ENCODE peak calls at places on chromosome 4, in six cellular contexts. One of them, this sample, is unnamed.

GRCh38 chr4:84920591-84920990 is 45.9 kb downstream of the WDFY3 start:
- DNase-seq in T-helper 1 cell: no peak
- DNase-seq in T-cell: no peak
- DNase-seq in anterior cingulate cortex: no peak
- DNase-seq in brain microvascular endothelial cell: peak
- DNase-seq in NCI-H460: peak
- DNase-seq in this sample: no peak

GRCh38 chr4:76305971-76306881 is at the start of gene STBD1:
- DNase-seq in T-cell: no peak
- DNase-seq in brain microvascular endothelial cell: peak
- DNase-seq in T-helper 1 cell: peak
- DNase-seq in anterior cingulate cortex: peak
- DNase-seq in NCI-H460: peak
- DNase-seq in this sample: peak

GRCh38 chr4:118287691-118288090 is 65.1 kb downstream of the PRSS12 start:
- DNase-seq in brain microvascular endothelial cell: no peak
- DNase-seq in T-cell: no peak
- DNase-seq in anterior cingulate cortex: no peak
- DNase-seq in NCI-H460: no peak
- DNase-seq in T-helper 1 cell: no peak
- DNase-seq in this sample: no peak

GRCh38 chr4:153345011-153345981 is 808 bp downstream of the MND1 start:
- DNase-seq in anterior cingulate cortex: peak
- DNase-seq in NCI-H460: no peak
- DNase-seq in T-helper 1 cell: peak
- DNase-seq in brain microvascular endothelial cell: peak
- DNase-seq in T-cell: peak
- DNase-seq in this sample: peak

GRCh38 chr4:177052211-177052725 is 257.4 kb upstream of the NEIL3 start:
- DNase-seq in brain microvascular endothelial cell: no peak
- DNase-seq in T-helper 1 cell: no peak
- DNase-seq in anterior cingulate cortex: no peak
- DNase-seq in T-cell: no peak
- DNase-seq in NCI-H460: no peak
- DNase-seq in this sample: no peak

GRCh38 chr4:62057060-62057459 is 856.9 kb downstream of the ADGRL3 start:
- DNase-seq in T-cell: no peak
- DNase-seq in NCI-H460: no peak
- DNase-seq in anterior cingulate cortex: no peak
- DNase-seq in brain microvascular endothelial cell: no peak
- DNase-seq in T-helper 1 cell: no peak
- DNase-seq in this sample: no peak

GRCh38 chr4:105714071-105714521 is 5.5 kb downstream of the GSTCD start:
- DNase-seq in NCI-H460: no peak
- DNase-seq in anterior cingulate cortex: no peak
- DNase-seq in brain microvascular endothelial cell: peak
- DNase-seq in T-cell: no peak
- DNase-seq in T-helper 1 cell: no peak
- DNase-seq in this sample: no peak

GRCh38 chr4:6464842-6465588 is 7.4 kb downstream of the PPP2R2C start:
- DNase-seq in anterior cingulate cortex: no peak
- DNase-seq in T-helper 1 cell: no peak
- DNase-seq in T-cell: no peak
- DNase-seq in NCI-H460: no peak
- DNase-seq in brain microvascular endothelial cell: no peak
- DNase-seq in this sample: peak

GRCh38 chr4:185305979-185306442 is 89.7 kb downstream of the LRP2BP start:
- DNase-seq in NCI-H460: peak
- DNase-seq in anterior cingulate cortex: no peak
- DNase-seq in T-cell: no peak
- DNase-seq in brain microvascular endothelial cell: peak
- DNase-seq in T-helper 1 cell: no peak
- DNase-seq in this sample: peak

GRCh38 chr4:124028172-124028571 is 631.6 kb downstream of the SPRY1 start:
- DNase-seq in T-cell: no peak
- DNase-seq in T-helper 1 cell: no peak
- DNase-seq in NCI-H460: no peak
- DNase-seq in anterior cingulate cortex: no peak
- DNase-seq in brain microvascular endothelial cell: no peak
- DNase-seq in this sample: no peak

GRCh38 chr4:153758136-153758535 is 1.7 kb downstream of the RNF175 start:
- DNase-seq in NCI-H460: no peak
- DNase-seq in T-cell: no peak
- DNase-seq in anterior cingulate cortex: no peak
- DNase-seq in T-helper 1 cell: no peak
- DNase-seq in brain microvascular endothelial cell: no peak
- DNase-seq in this sample: no peak

GRCh38 chr4:4673070-4673469 is 131.2 kb upstream of the STX18 start:
- DNase-seq in anterior cingulate cortex: no peak
- DNase-seq in NCI-H460: peak
- DNase-seq in T-cell: no peak
- DNase-seq in T-helper 1 cell: no peak
- DNase-seq in brain microvascular endothelial cell: no peak
- DNase-seq in this sample: peak

GRCh38 chr4:27327421-27328181 is 467.0 kb downstream of the STIM2 start:
- DNase-seq in brain microvascular endothelial cell: no peak
- DNase-seq in T-helper 1 cell: no peak
- DNase-seq in anterior cingulate cortex: no peak
- DNase-seq in NCI-H460: no peak
- DNase-seq in T-cell: no peak
- DNase-seq in this sample: no peak

GRCh38 chr4:33696066-33696465 is 2548.2 kb downstream of the ARAP2 start:
- DNase-seq in T-cell: no peak
- DNase-seq in anterior cingulate cortex: no peak
- DNase-seq in NCI-H460: no peak
- DNase-seq in brain microvascular endothelial cell: no peak
- DNase-seq in T-helper 1 cell: no peak
- DNase-seq in this sample: no peak

GRCh38 chr4:70613182-70613892 is 15.2 kb upstream of the ENAM start:
- DNase-seq in T-cell: no peak
- DNase-seq in T-helper 1 cell: no peak
- DNase-seq in brain microvascular endothelial cell: no peak
- DNase-seq in NCI-H460: no peak
- DNase-seq in anterior cingulate cortex: no peak
- DNase-seq in this sample: no peak

This sample was measured in SW480.